ENCODE peak calls at places on chromosomes 4 and X, in four cellular contexts. N is astrocyte of the spinal cord, Z is bronchial epithelial cell, Y is HCT116. L is an unnamed sample.

GRCh38 chr4:150581611-150582010 is 340 bp upstream of the MAB21L2 start:
- DNase-seq in N (peak), Z (no peak), Y (no peak), L (no peak)

GRCh38 chrX:45769919-45770582 is 569.4 kb upstream of the DIPK2B start:
- DNase-seq in N (peak), Z (peak), Y (no peak), L (peak)

GRCh38 chr4:151031831-151032605 is 16.9 kb upstream of the LRBA start:
- DNase-seq in N (peak), Z (peak), Y (no peak), L (peak)

GRCh38 chr4:101981756-101982155 is 191.2 kb downstream of the BANK1 start:
- DNase-seq in N (no peak), Z (peak), Y (peak), L (no peak)

GRCh38 chr4:122508083-122508482 is 51.6 kb upstream of the IL2 start:
- DNase-seq in N (no peak), Z (peak), Y (no peak), L (no peak)

GRCh38 chrX:70479970-70480659 is 35.5 kb downstream of the DLG3 start:
- DNase-seq in N (no peak), Z (peak), Y (no peak), L (no peak)

GRCh38 chrX:74613350-74614192 is 853 bp downstream of the RLIM start:
- DNase-seq in N (peak), Z (peak), Y (no peak), L (peak)

GRCh38 chrX:32084757-32085156 is 1012.9 kb upstream of the FTHL17 start:
- DNase-seq in N (no peak), Z (no peak), Y (no peak), L (no peak)

GRCh38 chrX:120672389-120672788 is 42.5 kb upstream of the C1GALT1C1 start:
- DNase-seq in N (peak), Z (peak), Y (peak), L (no peak)

GRCh38 chrX:29662101-29662500 is 553.3 kb upstream of the MAGEB2 start:
- DNase-seq in N (peak), Z (peak), Y (no peak), L (no peak)

GRCh38 chr4:38449506-38450174 is 214.4 kb upstream of the KLF3 start:
- DNase-seq in N (no peak), Z (peak), Y (no peak), L (no peak)

GRCh38 chr4:153159728-153160221 is 44.5 kb upstream of the TRIM2 start:
- DNase-seq in N (peak), Z (no peak), Y (no peak), L (no peak)

GRCh38 chr4:41853973-41854372 is 81.3 kb upstream of the TMEM33 start:
- DNase-seq in N (no peak), Z (peak), Y (no peak), L (no peak)

GRCh38 chr4:179626687-179627086 is 2184.4 kb upstream of the AGA start:
- DNase-seq in N (no peak), Z (no peak), Y (no peak), L (no peak)

DNA sequence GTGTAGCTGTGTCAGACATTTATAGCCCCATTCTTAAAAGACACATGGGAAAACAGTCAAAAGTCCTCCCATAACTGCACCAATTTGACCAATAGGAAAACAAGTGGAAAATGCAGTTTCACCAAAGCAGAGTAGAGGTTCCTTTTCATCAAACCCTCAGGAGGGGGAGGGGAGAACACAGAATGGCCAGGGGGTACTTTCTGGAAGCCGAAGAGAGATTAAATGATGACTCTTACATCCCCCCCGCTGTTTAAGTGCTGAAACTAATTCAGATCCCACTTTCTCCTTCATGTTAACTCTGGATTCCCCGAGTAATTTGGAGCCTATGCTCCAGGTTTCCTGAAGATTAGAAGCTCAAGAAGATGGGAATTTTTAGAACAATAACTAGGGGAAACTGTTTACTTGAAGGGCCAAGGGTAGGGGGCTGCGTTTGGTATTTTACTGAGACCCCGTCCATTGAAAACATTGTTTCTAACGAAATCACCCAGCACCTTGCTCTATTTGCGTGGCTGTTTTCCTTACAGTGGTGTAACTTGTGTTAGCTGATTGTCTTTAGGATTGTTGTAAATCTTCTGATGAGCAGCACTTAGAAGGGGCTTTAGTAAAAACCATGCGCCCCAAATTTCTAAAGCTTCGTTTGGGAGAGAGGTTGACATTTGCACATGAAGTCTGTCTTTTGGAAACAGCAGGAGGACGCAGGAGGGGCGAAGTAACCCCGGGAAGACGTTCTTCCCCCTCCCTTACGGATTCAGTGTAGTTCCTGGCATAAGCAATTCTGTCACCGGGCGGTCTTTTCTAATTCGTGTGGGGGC is 2.2 kb upstream of the LEF1 start:
- DNase-seq in N (peak), Z (no peak), Y (no peak), L (no peak)
- H3K4me3 ChIP-seq in N (no peak), Z (no peak), Y (no peak), L (no peak)

GRCh38 chrX:43469391-43470054 is 186.6 kb upstream of the MAOA start:
- DNase-seq in N (no peak), Z (no peak), Y (no peak), L (no peak)

GRCh38 chrX:43467608-43468234 is 188.4 kb upstream of the MAOA start:
- DNase-seq in N (no peak), Z (no peak), Y (no peak), L (no peak)
- H3K4me3 ChIP-seq in N (no peak), Z (no peak), Y (no peak), L (no peak)

DNA sequence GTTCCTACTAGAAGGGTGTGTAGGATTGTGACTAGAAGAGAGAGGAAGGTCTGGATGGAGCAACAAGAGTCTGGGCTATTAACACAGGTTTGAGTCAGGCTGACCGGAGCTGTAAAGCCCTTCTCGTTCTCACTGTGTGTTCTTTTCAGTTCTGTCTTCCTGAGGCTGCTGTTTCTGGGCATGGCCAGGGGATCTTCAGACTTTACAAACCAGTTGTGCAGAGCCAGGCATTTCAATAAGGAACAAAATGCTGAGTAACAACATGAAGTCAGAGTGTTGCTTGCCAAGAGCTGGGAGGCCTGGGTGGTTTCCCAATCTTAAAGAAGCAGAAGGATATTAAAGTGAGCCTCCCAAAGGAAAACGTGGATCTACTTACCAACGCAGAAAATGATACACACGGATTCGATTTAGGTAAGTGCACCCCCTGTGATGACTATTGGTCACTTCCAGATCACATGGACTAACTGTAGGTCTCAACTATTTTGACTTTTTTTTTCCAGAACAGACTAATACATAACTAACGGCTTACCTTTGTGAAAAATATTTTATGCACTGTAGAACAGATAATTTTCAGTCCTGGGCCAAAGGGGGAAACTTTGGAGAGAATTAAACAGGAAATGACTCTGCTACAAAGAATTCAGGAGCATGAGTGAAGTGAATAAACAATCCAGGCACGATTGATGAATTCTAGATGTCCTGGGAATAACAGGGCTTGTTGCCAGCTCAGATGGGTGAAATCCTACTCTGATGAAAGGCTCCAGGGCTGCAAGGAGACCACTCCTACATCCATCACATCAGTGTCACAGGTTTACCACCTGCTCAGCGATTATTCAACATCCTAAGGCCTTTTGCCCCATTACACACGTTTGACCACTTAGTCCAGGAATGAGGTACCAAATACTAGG is 94.5 kb downstream of the ANXA3 start:
- DNase-seq in N (peak), Z (peak), Y (no peak), L (no peak)
- H3K4me3 ChIP-seq in N (no peak), Z (no peak), Y (no peak), L (no peak)

DNA sequence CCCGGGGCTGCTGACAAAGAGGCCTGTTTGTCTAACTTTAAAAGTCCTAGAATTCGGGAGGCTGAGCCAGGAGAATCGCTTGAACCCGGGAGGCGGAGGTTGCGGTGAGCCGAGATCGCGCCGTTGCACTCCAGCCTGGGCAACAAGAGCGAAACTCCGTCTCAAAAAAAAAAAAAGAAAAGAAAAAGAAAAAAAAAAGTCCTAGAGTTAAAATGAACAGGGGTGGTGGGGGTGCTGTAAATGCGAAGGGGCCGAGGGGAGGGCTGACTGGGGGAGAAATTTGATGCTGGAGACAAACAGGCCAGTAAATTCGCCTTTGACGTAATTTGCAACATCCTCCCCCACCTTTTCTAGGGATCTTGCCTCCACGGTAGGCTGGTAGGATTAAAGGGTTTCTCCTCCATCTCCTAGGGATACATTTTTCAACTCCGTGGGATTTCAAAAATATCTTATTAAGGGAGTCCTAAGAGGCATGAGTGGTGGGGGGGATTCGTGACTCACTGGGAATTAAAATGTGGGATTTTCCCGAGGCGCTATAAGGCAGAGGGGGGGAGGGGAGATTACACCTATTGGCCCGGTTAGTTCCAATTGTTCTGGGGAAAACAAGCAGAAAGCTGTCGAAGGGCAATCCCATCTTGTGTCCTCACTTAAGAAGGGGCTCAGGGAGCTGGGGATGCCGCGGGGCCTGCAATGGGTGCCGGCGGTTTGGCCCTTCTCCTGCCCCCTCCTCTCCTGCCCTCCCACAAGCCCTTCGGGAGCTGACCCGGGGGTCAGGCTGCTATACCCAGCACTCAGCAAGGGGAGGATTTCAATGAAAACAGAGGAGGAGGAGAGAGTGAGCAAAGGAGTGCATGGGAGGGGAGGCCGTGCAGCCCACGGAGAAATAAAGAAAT is 3.0 kb upstream of the BCOR start:
- DNase-seq in N (no peak), Z (no peak), Y (no peak), L (no peak)
- H3K4me3 ChIP-seq in N (no peak), Z (no peak), Y (peak), L (no peak)

DNA sequence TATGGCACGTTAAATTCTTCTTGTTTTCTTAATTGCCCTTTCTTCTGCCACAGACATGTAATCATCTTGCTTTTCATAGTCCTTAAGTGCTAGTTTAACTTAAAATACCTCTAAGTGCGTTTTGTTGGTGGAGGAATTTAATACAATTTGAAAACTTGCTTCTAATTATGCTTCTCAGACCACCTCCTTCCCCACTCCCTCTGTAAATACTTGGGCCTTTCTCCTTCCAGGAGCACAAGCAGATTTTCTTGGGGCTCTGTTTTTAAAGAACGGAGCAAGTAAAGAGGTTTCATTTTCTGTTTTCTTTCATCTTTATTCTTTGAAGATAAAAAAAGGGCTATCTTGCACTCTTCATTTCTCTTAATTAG is 559 bp upstream of the PCDH18 start:
- DNase-seq in N (peak), Z (no peak), Y (no peak), L (no peak)
- H3K4me3 ChIP-seq in N (peak), Z (no peak), Y (no peak), L (peak)

DNA sequence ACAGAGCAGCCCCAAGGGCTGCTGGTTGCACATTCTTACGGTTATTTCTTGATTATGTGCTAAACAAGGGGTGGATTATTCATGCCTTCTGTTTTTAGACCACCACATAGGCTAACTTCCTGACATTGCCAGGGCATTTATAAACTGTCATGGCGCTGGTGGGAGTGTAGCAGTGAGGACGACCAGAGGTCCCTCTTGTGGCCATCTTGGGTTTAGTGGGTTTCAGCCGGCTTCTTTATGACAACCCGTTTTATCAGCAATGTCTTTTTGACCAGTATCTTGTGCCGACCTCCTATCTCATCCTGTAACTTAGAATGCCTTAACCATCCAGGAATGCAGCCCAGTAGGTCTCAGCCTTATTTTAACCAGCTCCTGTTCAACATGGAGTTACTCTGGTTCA is 212.4 kb upstream of the GRID2 start:
- DNase-seq in N (no peak), Z (no peak), Y (no peak), L (no peak)
- H3K4me3 ChIP-seq in N (no peak), Z (no peak), Y (no peak), L (no peak)

L was measured in GM06990.